ENCODE peak calls at places on chromosomes 13 and 19, in four cellular contexts. W is GM04504; H is activated CD4-positive, alpha-beta T cell treated with anti-CD3 and anti-CD28 coated beads for 24 hours; R is tibial artery. F is an unnamed sample.

GRCh38 chr19:46133101-46133627 is 8.7 kb upstream of the IGFL3 start:
- DNase-seq in H (no peak), R (peak), W (peak), F (peak)

GRCh38 chr13:50016421-50016820 is 1.2 kb downstream of the KCNRG start:
- DNase-seq in W (no peak), H (no peak), R (no peak), F (no peak)

GRCh38 chr19:33124207-33125098 is 7.5 kb upstream of the WDR88 start:
- DNase-seq in R (no peak), W (no peak), H (no peak), F (no peak)

GRCh38 chr19:18350490-18350889 is 10.1 kb downstream of the PGPEP1 start:
- DNase-seq in W (no peak), H (no peak), R (no peak), F (no peak)

GRCh38 chr13:22369090-22369489 is 698.2 kb downstream of the FGF9 start:
- DNase-seq in W (no peak), H (no peak), R (no peak), F (no peak)

GRCh38 chr19:41882568-41883462 is at the start of gene ARHGEF1:
- DNase-seq in H (no peak), W (no peak), R (peak), F (peak)

GRCh38 chr19:29596080-29596479 is 10.0 kb upstream of the POP4 start:
- DNase-seq in W (no peak), H (no peak), R (no peak), F (peak)

GRCh38 chr13:23748109-23748508 is 141.1 kb downstream of the MIPEP start:
- DNase-seq in H (no peak), W (no peak), R (no peak), F (peak)

GRCh38 chr19:47156861-47157454 is 26.3 kb downstream of the SAE1 start:
- DNase-seq in W (no peak), H (no peak), R (no peak), F (no peak)

GRCh38 chr19:7533281-7533819 is 2.2 kb upstream of the PNPLA6 start:
- DNase-seq in H (no peak), R (peak), W (no peak), F (no peak)

GRCh38 chr19:10417598-10418280 is 2.6 kb upstream of the PDE4A start:
- DNase-seq in H (no peak), R (no peak), W (no peak), F (no peak)

GRCh38 chr13:84360843-84361242 is 478.6 kb upstream of the SLITRK1 start:
- DNase-seq in R (no peak), W (no peak), H (no peak), F (no peak)

GRCh38 chr19:52923782-52924593 is 760 bp upstream of the ZNF888 start:
- DNase-seq in R (peak), W (no peak), H (no peak), F (peak)

GRCh38 chr13:77898097-77898496 is 20.5 kb downstream of the EDNRB start:
- DNase-seq in W (no peak), R (no peak), H (no peak), F (peak)

GRCh38 chr19:18156841-18157464 is 4.0 kb downstream of the PIK3R2 start:
- DNase-seq in H (no peak), R (peak), W (peak), F (peak)

GRCh38 chr13:103471896-103472295 is 405.7 kb upstream of the SLC10A2 start:
- DNase-seq in W (no peak), H (no peak), R (no peak), F (peak)

GRCh38 chr13:79679334-79679733 is 198.4 kb downstream of the NDFIP2 start:
- DNase-seq in W (peak), R (peak), H (peak), F (peak)

GRCh38 chr13:33285420-33286124 is at the start of gene STARD13:
- DNase-seq in W (peak), R (peak), H (no peak), F (peak)

GRCh38 chr13:27446986-27447583 is 3.3 kb downstream of the MTIF3 start:
- DNase-seq in H (no peak), W (no peak), R (no peak), F (no peak)

GRCh38 chr13:110251227-110251791 is 55.6 kb downstream of the COL4A1 start:
- DNase-seq in W (no peak), H (no peak), R (no peak), F (no peak)

GRCh38 chr13:40344270-40345148 is 321.9 kb downstream of the FOXO1 start:
- DNase-seq in R (no peak), H (no peak), W (no peak), F (peak)

GRCh38 chr13:45336025-45336800 is 4.8 kb downstream of the TPT1 start:
- DNase-seq in H (no peak), R (no peak), W (no peak), F (no peak)

GRCh38 chr13:111114362-111115050 is 604 bp upstream of the ARHGEF7 start:
- DNase-seq in W (no peak), H (no peak), R (peak), F (peak)

GRCh38 chr19:53545271-53546065 is 7.5 kb downstream of the ZNF331 start:
- DNase-seq in R (no peak), H (no peak), W (peak), F (peak)

GRCh38 chr13:95295026-95295425 is 6.2 kb downstream of the ABCC4 start:
- DNase-seq in R (no peak), W (no peak), H (no peak), F (peak)

GRCh38 chr13:91313103-91313502 is 34.4 kb upstream of the MIR17HG start:
- DNase-seq in W (peak), H (no peak), R (no peak), F (peak)

GRCh38 chr13:22893149-22893548 is 287.6 kb upstream of the SGCG start:
- DNase-seq in R (no peak), W (no peak), H (no peak), F (peak)

GRCh38 chr13:76707360-76707759 is 178.8 kb downstream of the KCTD12 start:
- DNase-seq in R (no peak), W (no peak), H (no peak), F (peak)

GRCh38 chr13:24995225-24995804 is 100.6 kb upstream of the PABPC3 start:
- DNase-seq in W (peak), R (peak), H (no peak), F (peak)

GRCh38 chr19:17275441-17276175 is 6.1 kb upstream of the ANKLE1 start:
- DNase-seq in H (no peak), W (no peak), R (no peak), F (no peak)

GRCh38 chr13:100234524-100235136 is 145.7 kb downstream of the PCCA start:
- DNase-seq in H (no peak), R (no peak), W (no peak), F (peak)